ENCODE peak calls at places on chromosomes 11 and 22, in nine cellular contexts. One of them, this sample, is unnamed.

GRCh38 chr11:11243790-11244469 is 109.1 kb downstream of the CSNK2A3 start:
- DNase-seq in stimulated activated CD8-positive, alpha-beta memory T cell treated with anti-CD3 and anti-CD28 coated beads, Interleukin-15, amount 100 ng/mL, for 24 hours: no peak
- DNase-seq in K562: peak; percentile 66
- DNase-seq in activated CD8-positive, alpha-beta memory T cell treated with anti-CD3 and anti-CD28 coated beads for 24 hours: no peak
- DNase-seq in hippocampal formation: no peak
- DNase-seq in frontal cortex: no peak
- DNase-seq in GM12865: peak; percentile 47
- DNase-seq in left ventricle myocardium inferior: peak; percentile 39
- DNase-seq in GM10248: peak; percentile 45
- DNase-seq in this sample: no peak

GRCh38 chr22:43090130-43090789 is 1.1 kb upstream of the TTLL1 start:
- DNase-seq in K562: peak; percentile 79
- DNase-seq in stimulated activated CD8-positive, alpha-beta memory T cell treated with anti-CD3 and anti-CD28 coated beads, Interleukin-15, amount 100 ng/mL, for 24 hours: no peak
- DNase-seq in activated CD8-positive, alpha-beta memory T cell treated with anti-CD3 and anti-CD28 coated beads for 24 hours: peak; percentile 62
- DNase-seq in left ventricle myocardium inferior: peak; percentile 34
- DNase-seq in frontal cortex: peak; percentile 73
- DNase-seq in GM10248: peak; percentile 77
- DNase-seq in GM12865: peak; percentile 87
- DNase-seq in hippocampal formation: peak; percentile 8
- DNase-seq in this sample: no peak

GRCh38 chr22:46619830-46620501 is at the start of gene GRAMD4:
- DNase-seq in stimulated activated CD8-positive, alpha-beta memory T cell treated with anti-CD3 and anti-CD28 coated beads, Interleukin-15, amount 100 ng/mL, for 24 hours: no peak
- DNase-seq in K562: peak; percentile 16
- DNase-seq in left ventricle myocardium inferior: peak; percentile 74
- DNase-seq in hippocampal formation: peak; percentile 58
- DNase-seq in GM10248: no peak
- DNase-seq in frontal cortex: peak; percentile 73
- DNase-seq in GM12865: no peak
- DNase-seq in activated CD8-positive, alpha-beta memory T cell treated with anti-CD3 and anti-CD28 coated beads for 24 hours: no peak
- DNase-seq in this sample: no peak

GRCh38 chr11:130449996-130450419 is 1.6 kb downstream of the ADAMTS15 start:
- DNase-seq in frontal cortex: no peak
- DNase-seq in activated CD8-positive, alpha-beta memory T cell treated with anti-CD3 and anti-CD28 coated beads for 24 hours: no peak
- DNase-seq in GM10248: no peak
- DNase-seq in K562: no peak
- DNase-seq in GM12865: no peak
- DNase-seq in left ventricle myocardium inferior: peak; percentile 91
- DNase-seq in hippocampal formation: no peak
- DNase-seq in stimulated activated CD8-positive, alpha-beta memory T cell treated with anti-CD3 and anti-CD28 coated beads, Interleukin-15, amount 100 ng/mL, for 24 hours: no peak
- DNase-seq in this sample: no peak

GRCh38 chr11:1943977-1944376 is 3.2 kb upstream of the MRPL23 start:
- DNase-seq in GM12865: no peak
- DNase-seq in K562: no peak
- DNase-seq in hippocampal formation: no peak
- DNase-seq in GM10248: no peak
- DNase-seq in frontal cortex: no peak
- DNase-seq in left ventricle myocardium inferior: no peak
- DNase-seq in stimulated activated CD8-positive, alpha-beta memory T cell treated with anti-CD3 and anti-CD28 coated beads, Interleukin-15, amount 100 ng/mL, for 24 hours: no peak
- DNase-seq in activated CD8-positive, alpha-beta memory T cell treated with anti-CD3 and anti-CD28 coated beads for 24 hours: no peak
- DNase-seq in this sample: peak; percentile 10

GRCh38 chr22:43042101-43042780 is 27.3 kb upstream of the PACSIN2 start:
- DNase-seq in stimulated activated CD8-positive, alpha-beta memory T cell treated with anti-CD3 and anti-CD28 coated beads, Interleukin-15, amount 100 ng/mL, for 24 hours: no peak
- DNase-seq in GM10248: no peak
- DNase-seq in frontal cortex: no peak
- DNase-seq in left ventricle myocardium inferior: no peak
- DNase-seq in activated CD8-positive, alpha-beta memory T cell treated with anti-CD3 and anti-CD28 coated beads for 24 hours: no peak
- DNase-seq in hippocampal formation: peak; percentile 5
- DNase-seq in GM12865: no peak
- DNase-seq in K562: no peak
- DNase-seq in this sample: no peak

GRCh38 chr22:25069758-25070461 is 117.4 kb downstream of the KIAA1671 start:
- DNase-seq in frontal cortex: no peak
- DNase-seq in activated CD8-positive, alpha-beta memory T cell treated with anti-CD3 and anti-CD28 coated beads for 24 hours: peak; percentile 75
- DNase-seq in GM10248: no peak
- DNase-seq in GM12865: no peak
- DNase-seq in left ventricle myocardium inferior: no peak
- DNase-seq in K562: no peak
- DNase-seq in stimulated activated CD8-positive, alpha-beta memory T cell treated with anti-CD3 and anti-CD28 coated beads, Interleukin-15, amount 100 ng/mL, for 24 hours: no peak
- DNase-seq in hippocampal formation: no peak
- DNase-seq in this sample: no peak

GRCh38 chr11:9527481-9528140 is 45.9 kb upstream of the WEE1 start:
- DNase-seq in GM10248: no peak
- DNase-seq in hippocampal formation: no peak
- DNase-seq in K562: no peak
- DNase-seq in frontal cortex: no peak
- DNase-seq in stimulated activated CD8-positive, alpha-beta memory T cell treated with anti-CD3 and anti-CD28 coated beads, Interleukin-15, amount 100 ng/mL, for 24 hours: no peak
- DNase-seq in activated CD8-positive, alpha-beta memory T cell treated with anti-CD3 and anti-CD28 coated beads for 24 hours: no peak
- DNase-seq in left ventricle myocardium inferior: no peak
- DNase-seq in GM12865: no peak
- DNase-seq in this sample: no peak

GRCh38 chr11:21635359-21635758 is 557.5 kb upstream of the ANO5 start:
- DNase-seq in activated CD8-positive, alpha-beta memory T cell treated with anti-CD3 and anti-CD28 coated beads for 24 hours: no peak
- DNase-seq in hippocampal formation: no peak
- DNase-seq in frontal cortex: no peak
- DNase-seq in stimulated activated CD8-positive, alpha-beta memory T cell treated with anti-CD3 and anti-CD28 coated beads, Interleukin-15, amount 100 ng/mL, for 24 hours: no peak
- DNase-seq in left ventricle myocardium inferior: no peak
- DNase-seq in K562: no peak
- DNase-seq in GM12865: no peak
- DNase-seq in GM10248: no peak
- DNase-seq in this sample: no peak

GRCh38 chr11:1308745-1309497 is 511 bp downstream of the TOLLIP start:
- DNase-seq in stimulated activated CD8-positive, alpha-beta memory T cell treated with anti-CD3 and anti-CD28 coated beads, Interleukin-15, amount 100 ng/mL, for 24 hours: no peak
- DNase-seq in hippocampal formation: no peak
- DNase-seq in frontal cortex: peak; percentile 19
- DNase-seq in left ventricle myocardium inferior: no peak
- DNase-seq in GM10248: no peak
- DNase-seq in activated CD8-positive, alpha-beta memory T cell treated with anti-CD3 and anti-CD28 coated beads for 24 hours: no peak
- DNase-seq in GM12865: peak; percentile 13
- DNase-seq in K562: peak; percentile 14
- DNase-seq in this sample: no peak

GRCh38 chr11:84800755-84801346 is 826.3 kb downstream of the DLG2 start:
- DNase-seq in activated CD8-positive, alpha-beta memory T cell treated with anti-CD3 and anti-CD28 coated beads for 24 hours: no peak
- DNase-seq in hippocampal formation: no peak
- DNase-seq in stimulated activated CD8-positive, alpha-beta memory T cell treated with anti-CD3 and anti-CD28 coated beads, Interleukin-15, amount 100 ng/mL, for 24 hours: no peak
- DNase-seq in left ventricle myocardium inferior: no peak
- DNase-seq in K562: no peak
- DNase-seq in GM12865: no peak
- DNase-seq in GM10248: no peak
- DNase-seq in frontal cortex: no peak
- DNase-seq in this sample: no peak

GRCh38 chr11:65594991-65595920 is at the start of gene KCNK7:
- DNase-seq in left ventricle myocardium inferior: no peak
- DNase-seq in GM12865: no peak
- DNase-seq in stimulated activated CD8-positive, alpha-beta memory T cell treated with anti-CD3 and anti-CD28 coated beads, Interleukin-15, amount 100 ng/mL, for 24 hours: no peak
- DNase-seq in activated CD8-positive, alpha-beta memory T cell treated with anti-CD3 and anti-CD28 coated beads for 24 hours: no peak
- DNase-seq in GM10248: peak; percentile 31
- DNase-seq in frontal cortex: no peak
- DNase-seq in hippocampal formation: no peak
- DNase-seq in K562: peak; percentile 66
- DNase-seq in this sample: no peak

GRCh38 chr22:39487826-39488520 is 14.1 kb upstream of the MIEF1 start:
- DNase-seq in activated CD8-positive, alpha-beta memory T cell treated with anti-CD3 and anti-CD28 coated beads for 24 hours: no peak
- DNase-seq in GM12865: no peak
- DNase-seq in frontal cortex: no peak
- DNase-seq in stimulated activated CD8-positive, alpha-beta memory T cell treated with anti-CD3 and anti-CD28 coated beads, Interleukin-15, amount 100 ng/mL, for 24 hours: no peak
- DNase-seq in K562: no peak
- DNase-seq in hippocampal formation: no peak
- DNase-seq in GM10248: no peak
- DNase-seq in left ventricle myocardium inferior: no peak
- DNase-seq in this sample: no peak

GRCh38 chr11:75024068-75024449 is 35.3 kb downstream of the NEU3 start:
- DNase-seq in frontal cortex: no peak
- DNase-seq in hippocampal formation: peak; percentile 8
- DNase-seq in activated CD8-positive, alpha-beta memory T cell treated with anti-CD3 and anti-CD28 coated beads for 24 hours: no peak
- DNase-seq in GM10248: no peak
- DNase-seq in left ventricle myocardium inferior: no peak
- DNase-seq in stimulated activated CD8-positive, alpha-beta memory T cell treated with anti-CD3 and anti-CD28 coated beads, Interleukin-15, amount 100 ng/mL, for 24 hours: no peak
- DNase-seq in GM12865: no peak
- DNase-seq in K562: no peak
- DNase-seq in this sample: no peak

GRCh38 chr11:101582242-101583052 is 1.4 kb downstream of the TRPC6 start:
- DNase-seq in left ventricle myocardium inferior: peak; percentile 14
- DNase-seq in GM12865: no peak
- DNase-seq in GM10248: peak; percentile 9
- DNase-seq in hippocampal formation: no peak
- DNase-seq in stimulated activated CD8-positive, alpha-beta memory T cell treated with anti-CD3 and anti-CD28 coated beads, Interleukin-15, amount 100 ng/mL, for 24 hours: no peak
- DNase-seq in activated CD8-positive, alpha-beta memory T cell treated with anti-CD3 and anti-CD28 coated beads for 24 hours: no peak
- DNase-seq in frontal cortex: no peak
- DNase-seq in K562: no peak
- DNase-seq in this sample: peak; percentile 39

GRCh38 chr22:40385041-40385782 is 14.8 kb downstream of the SGSM3 start:
- DNase-seq in GM12865: peak; percentile 74
- DNase-seq in frontal cortex: no peak
- DNase-seq in stimulated activated CD8-positive, alpha-beta memory T cell treated with anti-CD3 and anti-CD28 coated beads, Interleukin-15, amount 100 ng/mL, for 24 hours: no peak
- DNase-seq in K562: no peak
- DNase-seq in GM10248: peak; percentile 70
- DNase-seq in activated CD8-positive, alpha-beta memory T cell treated with anti-CD3 and anti-CD28 coated beads for 24 hours: no peak
- DNase-seq in left ventricle myocardium inferior: no peak
- DNase-seq in hippocampal formation: no peak
- DNase-seq in this sample: no peak

GRCh38 chr11:124884869-124885479 is 12.7 kb downstream of the ROBO4 start:
- DNase-seq in hippocampal formation: no peak
- DNase-seq in stimulated activated CD8-positive, alpha-beta memory T cell treated with anti-CD3 and anti-CD28 coated beads, Interleukin-15, amount 100 ng/mL, for 24 hours: no peak
- DNase-seq in K562: no peak
- DNase-seq in frontal cortex: no peak
- DNase-seq in activated CD8-positive, alpha-beta memory T cell treated with anti-CD3 and anti-CD28 coated beads for 24 hours: no peak
- DNase-seq in GM12865: no peak
- DNase-seq in left ventricle myocardium inferior: no peak
- DNase-seq in GM10248: no peak
- DNase-seq in this sample: no peak

GRCh38 chr11:95081412-95081811 is 8.2 kb upstream of the ENDOD1 start:
- DNase-seq in K562: no peak
- DNase-seq in activated CD8-positive, alpha-beta memory T cell treated with anti-CD3 and anti-CD28 coated beads for 24 hours: no peak
- DNase-seq in stimulated activated CD8-positive, alpha-beta memory T cell treated with anti-CD3 and anti-CD28 coated beads, Interleukin-15, amount 100 ng/mL, for 24 hours: no peak
- DNase-seq in left ventricle myocardium inferior: no peak
- DNase-seq in GM10248: no peak
- DNase-seq in hippocampal formation: peak; percentile 72
- DNase-seq in GM12865: no peak
- DNase-seq in frontal cortex: no peak
- DNase-seq in this sample: no peak

GRCh38 chr11:58027341-58027740 is 3.4 kb upstream of the OR6Q1 start:
- DNase-seq in activated CD8-positive, alpha-beta memory T cell treated with anti-CD3 and anti-CD28 coated beads for 24 hours: no peak
- DNase-seq in K562: no peak
- DNase-seq in GM10248: no peak
- DNase-seq in frontal cortex: no peak
- DNase-seq in left ventricle myocardium inferior: no peak
- DNase-seq in GM12865: no peak
- DNase-seq in hippocampal formation: no peak
- DNase-seq in stimulated activated CD8-positive, alpha-beta memory T cell treated with anti-CD3 and anti-CD28 coated beads, Interleukin-15, amount 100 ng/mL, for 24 hours: no peak
- DNase-seq in this sample: no peak

GRCh38 chr11:794013-794765 is 3.9 kb downstream of the SLC25A22 start:
- DNase-seq in K562: no peak
- DNase-seq in frontal cortex: no peak
- DNase-seq in GM12865: no peak
- DNase-seq in stimulated activated CD8-positive, alpha-beta memory T cell treated with anti-CD3 and anti-CD28 coated beads, Interleukin-15, amount 100 ng/mL, for 24 hours: no peak
- DNase-seq in GM10248: no peak
- DNase-seq in left ventricle myocardium inferior: no peak
- DNase-seq in activated CD8-positive, alpha-beta memory T cell treated with anti-CD3 and anti-CD28 coated beads for 24 hours: no peak
- DNase-seq in hippocampal formation: no peak
- DNase-seq in this sample: no peak

GRCh38 chr22:25966448-25966913 is 202.8 kb upstream of the SEZ6L start:
- DNase-seq in activated CD8-positive, alpha-beta memory T cell treated with anti-CD3 and anti-CD28 coated beads for 24 hours: no peak
- DNase-seq in K562: no peak
- DNase-seq in hippocampal formation: no peak
- DNase-seq in frontal cortex: no peak
- DNase-seq in left ventricle myocardium inferior: no peak
- DNase-seq in stimulated activated CD8-positive, alpha-beta memory T cell treated with anti-CD3 and anti-CD28 coated beads, Interleukin-15, amount 100 ng/mL, for 24 hours: no peak
- DNase-seq in GM12865: peak; percentile 71
- DNase-seq in GM10248: no peak
- DNase-seq in this sample: no peak

GRCh38 chr11:112113539-112114457 is 27.1 kb downstream of the SDHD start:
- DNase-seq in GM10248: peak; percentile 61
- DNase-seq in activated CD8-positive, alpha-beta memory T cell treated with anti-CD3 and anti-CD28 coated beads for 24 hours: no peak
- DNase-seq in stimulated activated CD8-positive, alpha-beta memory T cell treated with anti-CD3 and anti-CD28 coated beads, Interleukin-15, amount 100 ng/mL, for 24 hours: no peak
- DNase-seq in left ventricle myocardium inferior: no peak
- DNase-seq in frontal cortex: no peak
- DNase-seq in K562: peak; percentile 53
- DNase-seq in GM12865: peak; percentile 51
- DNase-seq in hippocampal formation: no peak
- DNase-seq in this sample: no peak

GRCh38 chr11:62805991-62806441 is 776 bp upstream of the NXF1 start:
- DNase-seq in frontal cortex: no peak
- DNase-seq in stimulated activated CD8-positive, alpha-beta memory T cell treated with anti-CD3 and anti-CD28 coated beads, Interleukin-15, amount 100 ng/mL, for 24 hours: no peak
- DNase-seq in GM12865: peak; percentile 63
- DNase-seq in GM10248: no peak
- DNase-seq in K562: peak; percentile 50
- DNase-seq in left ventricle myocardium inferior: no peak
- DNase-seq in activated CD8-positive, alpha-beta memory T cell treated with anti-CD3 and anti-CD28 coated beads for 24 hours: peak; percentile 75
- DNase-seq in hippocampal formation: no peak
- DNase-seq in this sample: no peak

GRCh38 chr22:29313126-29314071 is 2.1 kb downstream of the RASL10A start:
- DNase-seq in GM10248: no peak
- DNase-seq in activated CD8-positive, alpha-beta memory T cell treated with anti-CD3 and anti-CD28 coated beads for 24 hours: peak; percentile 69
- DNase-seq in GM12865: no peak
- DNase-seq in frontal cortex: peak; percentile 61
- DNase-seq in stimulated activated CD8-positive, alpha-beta memory T cell treated with anti-CD3 and anti-CD28 coated beads, Interleukin-15, amount 100 ng/mL, for 24 hours: no peak
- DNase-seq in K562: no peak
- DNase-seq in hippocampal formation: no peak
- DNase-seq in left ventricle myocardium inferior: no peak
- DNase-seq in this sample: no peak

GRCh38 chr11:33732176-33732575 is 4.0 kb downstream of the CD59 start:
- DNase-seq in activated CD8-positive, alpha-beta memory T cell treated with anti-CD3 and anti-CD28 coated beads for 24 hours: no peak
- DNase-seq in frontal cortex: no peak
- DNase-seq in GM10248: no peak
- DNase-seq in stimulated activated CD8-positive, alpha-beta memory T cell treated with anti-CD3 and anti-CD28 coated beads, Interleukin-15, amount 100 ng/mL, for 24 hours: no peak
- DNase-seq in left ventricle myocardium inferior: no peak
- DNase-seq in GM12865: peak; percentile 38
- DNase-seq in K562: no peak
- DNase-seq in hippocampal formation: no peak
- DNase-seq in this sample: no peak

GRCh38 chr22:17578129-17578754 is 14.9 kb downstream of the SLC25A18 start:
- DNase-seq in stimulated activated CD8-positive, alpha-beta memory T cell treated with anti-CD3 and anti-CD28 coated beads, Interleukin-15, amount 100 ng/mL, for 24 hours: no peak
- DNase-seq in activated CD8-positive, alpha-beta memory T cell treated with anti-CD3 and anti-CD28 coated beads for 24 hours: no peak
- DNase-seq in GM10248: no peak
- DNase-seq in left ventricle myocardium inferior: peak; percentile 59
- DNase-seq in frontal cortex: no peak
- DNase-seq in hippocampal formation: peak; percentile 60
- DNase-seq in GM12865: no peak
- DNase-seq in K562: no peak
- DNase-seq in this sample: no peak

GRCh38 chr11:5841797-5842196 is at the start of gene OR52E6:
- DNase-seq in GM12865: no peak
- DNase-seq in GM10248: no peak
- DNase-seq in activated CD8-positive, alpha-beta memory T cell treated with anti-CD3 and anti-CD28 coated beads for 24 hours: no peak
- DNase-seq in stimulated activated CD8-positive, alpha-beta memory T cell treated with anti-CD3 and anti-CD28 coated beads, Interleukin-15, amount 100 ng/mL, for 24 hours: no peak
- DNase-seq in left ventricle myocardium inferior: no peak
- DNase-seq in hippocampal formation: no peak
- DNase-seq in K562: no peak
- DNase-seq in frontal cortex: no peak
- DNase-seq in this sample: no peak

GRCh38 chr11:68296344-68297051 is 15.9 kb upstream of the LRP5 start:
- DNase-seq in stimulated activated CD8-positive, alpha-beta memory T cell treated with anti-CD3 and anti-CD28 coated beads, Interleukin-15, amount 100 ng/mL, for 24 hours: no peak
- DNase-seq in frontal cortex: no peak
- DNase-seq in GM12865: no peak
- DNase-seq in activated CD8-positive, alpha-beta memory T cell treated with anti-CD3 and anti-CD28 coated beads for 24 hours: no peak
- DNase-seq in left ventricle myocardium inferior: no peak
- DNase-seq in GM10248: no peak
- DNase-seq in hippocampal formation: no peak
- DNase-seq in K562: no peak
- DNase-seq in this sample: no peak

GRCh38 chr11:131717616-131718015 is 347.2 kb downstream of the NTM start:
- DNase-seq in GM10248: no peak
- DNase-seq in GM12865: no peak
- DNase-seq in activated CD8-positive, alpha-beta memory T cell treated with anti-CD3 and anti-CD28 coated beads for 24 hours: no peak
- DNase-seq in stimulated activated CD8-positive, alpha-beta memory T cell treated with anti-CD3 and anti-CD28 coated beads, Interleukin-15, amount 100 ng/mL, for 24 hours: no peak
- DNase-seq in K562: no peak
- DNase-seq in frontal cortex: no peak
- DNase-seq in left ventricle myocardium inferior: no peak
- DNase-seq in hippocampal formation: no peak
- DNase-seq in this sample: no peak

GRCh38 chr22:24437820-24438328 is 10.5 kb downstream of the ADORA2A start:
- DNase-seq in frontal cortex: no peak
- DNase-seq in GM12865: peak; percentile 70
- DNase-seq in stimulated activated CD8-positive, alpha-beta memory T cell treated with anti-CD3 and anti-CD28 coated beads, Interleukin-15, amount 100 ng/mL, for 24 hours: no peak
- DNase-seq in activated CD8-positive, alpha-beta memory T cell treated with anti-CD3 and anti-CD28 coated beads for 24 hours: no peak
- DNase-seq in GM10248: peak; percentile 72
- DNase-seq in left ventricle myocardium inferior: no peak
- DNase-seq in K562: no peak
- DNase-seq in hippocampal formation: no peak
- DNase-seq in this sample: no peak

GRCh38 chr11:95066721-95067041 is at the start of gene SRSF8:
- DNase-seq in hippocampal formation: no peak
- DNase-seq in K562: no peak
- DNase-seq in GM10248: no peak
- DNase-seq in left ventricle myocardium inferior: no peak
- DNase-seq in stimulated activated CD8-positive, alpha-beta memory T cell treated with anti-CD3 and anti-CD28 coated beads, Interleukin-15, amount 100 ng/mL, for 24 hours: no peak
- DNase-seq in activated CD8-positive, alpha-beta memory T cell treated with anti-CD3 and anti-CD28 coated beads for 24 hours: no peak
- DNase-seq in frontal cortex: no peak
- DNase-seq in GM12865: no peak
- DNase-seq in this sample: no peak